ENCODE peak calls at places on chromosomes 13 and 19, in eight cellular contexts. Q is cardiac muscle cell; J is heart left ventricle; K is tibial nerve; C is mesendoderm; Y is effector memory CD4-positive, alpha-beta T cell; E is CD8-positive, alpha-beta memory T cell; Z is endodermal cell. D is an unnamed sample.

GRCh38 chr19:20279516-20279915 is 112.5 kb downstream of the ZNF486 start:
- DNase-seq in Q (no peak), J (no peak), K (no peak), C (no peak), Y (no peak), E (no peak), Z (no peak), D (no peak)

GRCh38 chr19:30047355-30047895 is 105.4 kb downstream of the URI1 start:
- DNase-seq in Q (no peak), J (no peak), K (no peak), C (no peak), Y (no peak), E (no peak), Z (no peak), D (no peak)

GRCh38 chr19:3404324-3405260 is 38.2 kb downstream of the NFIC start:
- DNase-seq in Q (peak; percentile 95), J (peak; percentile 94), K (peak; percentile 75), C (no peak), Y (no peak), E (no peak), Z (peak; percentile 60), D (no peak)

GRCh38 chr13:46698015-46698414 is 98.9 kb downstream of the ESD start:
- DNase-seq in Q (no peak), J (peak; percentile 63), K (peak; percentile 71), C (no peak), Y (no peak), E (no peak), Z (no peak), D (no peak)

GRCh38 chr13:26658491-26658890 is 101.0 kb downstream of the WASF3 start:
- DNase-seq in Q (no peak), J (no peak), K (no peak), C (no peak), Y (no peak), E (no peak), Z (no peak), D (no peak)

GRCh38 chr13:90713436-90714133 is 633.9 kb upstream of the MIR17HG start:
- DNase-seq in Q (no peak), J (no peak), K (no peak), C (no peak), Y (no peak), E (no peak), Z (no peak), D (no peak)

GRCh38 chr19:33845498-33845897 is 48.8 kb downstream of the KCTD15 start:
- DNase-seq in Q (no peak), J (no peak), K (no peak), C (no peak), Y (no peak), E (no peak), Z (no peak), D (no peak)

GRCh38 chr13:79270859-79271258 is 135.2 kb downstream of the RBM26 start:
- DNase-seq in Q (no peak), J (no peak), K (no peak), C (no peak), Y (no peak), E (no peak), Z (no peak), D (no peak)

GRCh38 chr19:50843701-50844221 is 10.4 kb upstream of the KLK15 start:
- DNase-seq in Q (no peak), J (no peak), K (no peak), C (no peak), Y (no peak), E (no peak), Z (no peak), D (no peak)

GRCh38 chr19:11612816-11613511 is 15.7 kb downstream of the ZNF627 start:
- DNase-seq in Q (no peak), J (no peak), K (no peak), C (peak; percentile 71), Y (no peak), E (no peak), Z (no peak), D (no peak)

GRCh38 chr13:32669030-32669646 is 82.9 kb downstream of the PDS5B start:
- DNase-seq in Q (peak; percentile 74), J (no peak), K (no peak), C (peak; percentile 65), Y (no peak), E (peak; percentile 35), Z (no peak), D (peak; percentile 57)

GRCh38 chr19:58381460-58382220 is 810 bp upstream of the ZNF837 start:
- DNase-seq in Q (no peak), J (no peak), K (no peak), C (no peak), Y (no peak), E (no peak), Z (peak; percentile 42), D (no peak)

GRCh38 chr19:47074621-47075020 is 26.2 kb upstream of the TMEM160 start:
- DNase-seq in Q (no peak), J (no peak), K (no peak), C (no peak), Y (no peak), E (no peak), Z (no peak), D (no peak)

GRCh38 chr19:46885411-46885810 is 24.6 kb downstream of the ARHGAP35 start:
- DNase-seq in Q (no peak), J (no peak), K (no peak), C (no peak), Y (no peak), E (no peak), Z (no peak), D (no peak)

GRCh38 chr13:67193979-67194378 is 36.2 kb downstream of the PCDH9 start:
- DNase-seq in Q (no peak), J (no peak), K (no peak), C (no peak), Y (no peak), E (no peak), Z (no peak), D (no peak)

GRCh38 chr19:28556371-28556770 is 656.6 kb downstream of the UQCRFS1 start:
- DNase-seq in Q (no peak), J (no peak), K (no peak), C (no peak), Y (no peak), E (no peak), Z (peak; percentile 13), D (no peak)

GRCh38 chr13:113539176-113539575 is 45.4 kb upstream of the TFDP1 start:
- DNase-seq in Q (no peak), J (no peak), K (no peak), C (no peak), Y (no peak), E (no peak), Z (no peak), D (no peak)

GRCh38 chr13:46124967-46125933 is 20.4 kb upstream of the CPB2 start:
- DNase-seq in Q (no peak), J (no peak), K (no peak), C (no peak), Y (no peak), E (peak; percentile 23), Z (no peak), D (no peak)

GRCh38 chr13:24644051-24644450 is 36.2 kb upstream of the ATP12A start:
- DNase-seq in Q (peak; percentile 83), J (no peak), K (no peak), C (no peak), Y (no peak), E (no peak), Z (no peak), D (no peak)

GRCh38 chr13:71242191-71242590 is 624.8 kb downstream of the DACH1 start:
- DNase-seq in Q (peak; percentile 7), J (peak; percentile 43), K (no peak), C (no peak), Y (no peak), E (no peak), Z (no peak), D (no peak)

GRCh38 chr19:2290441-2291184 is 8.6 kb upstream of the PEAK3 start:
- DNase-seq in Q (no peak), J (no peak), K (no peak), C (no peak), Y (no peak), E (peak; percentile 43), Z (peak; percentile 80), D (peak; percentile 43)
- H3K4me1 ChIP-seq in Q (peaks cover 4% of the 10 kb centered on the region), J (peaks cover 59% of the 10 kb centered on the region), K (peaks cover 6% of the 10 kb centered on the region), C (no peaks in the 10 kb centered on the region), Y (peaks cover 20% of the 10 kb centered on the region), E (peaks cover 18% of the 10 kb centered on the region), Z (no peaks in the 10 kb centered on the region), D (peaks cover 19% of the 10 kb centered on the region)

GRCh38 chr13:42758515-42758914 is 22.9 kb upstream of the FAM216B start:
- DNase-seq in Q (no peak), J (no peak), K (no peak), C (no peak), Y (no peak), E (no peak), Z (no peak), D (no peak)
- H3K4me1 ChIP-seq in Q (no peaks in the 10 kb centered on the region), J (peaks cover 8% of the 10 kb centered on the region), K (peaks cover 10% of the 10 kb centered on the region), C (no peaks in the 10 kb centered on the region), Y (no peaks in the 10 kb centered on the region), E (no peaks in the 10 kb centered on the region), Z (no peaks in the 10 kb centered on the region), D (no peaks in the 10 kb centered on the region)

DNA sequence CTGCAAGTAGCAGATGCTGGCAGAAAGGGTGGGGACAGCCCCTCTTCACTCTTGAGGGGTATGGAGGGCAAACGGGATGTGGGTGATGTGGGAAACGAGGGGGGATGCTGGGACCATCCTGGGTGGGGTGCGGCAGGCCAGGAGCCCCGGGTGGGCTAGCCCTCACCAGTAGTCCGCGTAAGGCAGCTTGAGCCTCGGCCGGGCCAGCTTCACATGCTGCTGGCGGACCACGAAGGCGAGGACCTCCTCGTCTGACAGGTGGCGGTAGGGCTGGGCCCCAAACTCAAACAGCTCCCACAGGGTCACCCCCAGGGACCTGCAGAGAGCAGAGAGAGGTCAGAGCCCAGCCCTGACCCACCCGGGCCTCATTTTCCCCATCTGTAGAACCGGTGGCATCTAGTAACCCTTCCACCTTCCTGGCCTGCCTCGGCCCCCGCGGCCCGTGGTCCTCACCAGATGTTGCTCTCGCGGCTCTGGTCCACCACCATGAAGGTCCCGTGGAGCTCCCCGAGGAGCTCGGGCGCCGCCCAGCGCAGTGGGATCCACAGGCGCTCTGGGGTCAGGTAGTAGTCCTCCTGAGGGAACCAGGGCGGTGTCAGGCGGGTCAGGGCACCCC is 10.7 kb downstream of the LMTK3 start:
- DNase-seq in Q (no peak), J (no peak), K (no peak), C (no peak), Y (no peak), E (no peak), Z (peak; percentile 57), D (no peak)
- H3K4me1 ChIP-seq in Q (no peaks in the 10 kb centered on the region), J (peaks cover 13% of the 10 kb centered on the region), K (no peaks in the 10 kb centered on the region), C (peaks cover 3% of the 10 kb centered on the region), Y (peaks cover 15% of the 10 kb centered on the region), E (peaks cover 7% of the 10 kb centered on the region), Z (no peaks in the 10 kb centered on the region), D (peaks cover 15% of the 10 kb centered on the region)

GRCh38 chr13:40657307-40657706 is 9.1 kb downstream of the FOXO1 start:
- DNase-seq in Q (no peak), J (no peak), K (no peak), C (no peak), Y (no peak), E (no peak), Z (no peak), D (no peak)

GRCh38 chr13:40656358-40656757 is 10.1 kb downstream of the FOXO1 start:
- DNase-seq in Q (peak; percentile 47), J (no peak), K (no peak), C (no peak), Y (no peak), E (no peak), Z (no peak), D (no peak)

GRCh38 chr13:40660692-40661091 is 5.7 kb downstream of the FOXO1 start:
- DNase-seq in Q (no peak), J (no peak), K (no peak), C (no peak), Y (no peak), E (no peak), Z (no peak), D (no peak)

GRCh38 chr13:40660270-40660669 is 6.2 kb downstream of the FOXO1 start:
- DNase-seq in Q (peak; percentile 65), J (no peak), K (no peak), C (no peak), Y (no peak), E (no peak), Z (no peak), D (no peak)

GRCh38 chr13:40657961-40658360 is 8.5 kb downstream of the FOXO1 start:
- DNase-seq in Q (peak; percentile 58), J (no peak), K (no peak), C (no peak), Y (no peak), E (no peak), Z (no peak), D (no peak)
- H3K4me1 ChIP-seq in Q (peaks cover 14% of the 10 kb centered on the region), J (peaks cover 80% of the 10 kb centered on the region), K (peaks cover 36% of the 10 kb centered on the region), C (peaks cover 10% of the 10 kb centered on the region), Y (peaks cover 56% of the 10 kb centered on the region), E (peaks cover 88% of the 10 kb centered on the region), Z (peaks cover 13% of the 10 kb centered on the region), D (peaks cover 80% of the 10 kb centered on the region)

D was measured in naive thymus-derived CD4-positive, alpha-beta T cell.